ENCODE peak calls at places on chromosomes 1 and 21, in seven cellular contexts. A is ACHN; D is stimulated activated CD4-positive, alpha-beta T cell treated with anti-CD3 and anti-CD28 coated beads, TNF-alpha, amount 100 ng/mL, for 4 hours; F is T-cell; R is DMS153; J is stimulated activated CD8-positive, alpha-beta memory T cell treated with anti-CD3 and anti-CD28 coated beads, Interleukin-2, amount 100 ng/mL, for 48 hours; N is NCI-H1436 treated with DMSO at 0.1 percent for 48 hours. S is an unnamed sample.

GRCh38 chr1:79885101-79885500 is 878.6 kb upstream of the ADGRL4 start:
- DNase-seq in A (no peak), D (no peak), F (no peak), R (no peak), J (no peak), N (no peak), S (no peak)

GRCh38 chr1:211738709-211739301 is 63.4 kb upstream of the NEK2 start:
- DNase-seq in A (no peak), D (peak; percentile 1), F (peak; percentile 27), R (no peak), J (no peak), N (no peak), S (no peak)

GRCh38 chr1:193103759-193104495 is 1.3 kb downstream of the GLRX2 start:
- DNase-seq in A (no peak), D (no peak), F (no peak), R (no peak), J (no peak), N (no peak), S (no peak)

GRCh38 chr1:178055779-178056471 is 38.0 kb upstream of the RASAL2 start:
- DNase-seq in A (peak; percentile 72), D (no peak), F (no peak), R (no peak), J (no peak), N (no peak), S (peak; percentile 31)

GRCh38 chr1:98090351-98090750 is 169.5 kb upstream of the DPYD start:
- DNase-seq in A (no peak), D (no peak), F (no peak), R (no peak), J (no peak), N (no peak), S (no peak)

GRCh38 chr1:2788506-2789163 is 12.9 kb downstream of the TTC34 start:
- DNase-seq in A (no peak), D (no peak), F (peak; percentile 18), R (no peak), J (no peak), N (no peak), S (no peak)

GRCh38 chr1:91693542-91693941 is 192.4 kb downstream of the TGFBR3 start:
- DNase-seq in A (no peak), D (no peak), F (no peak), R (no peak), J (no peak), N (no peak), S (no peak)

GRCh38 chr1:230310381-230311163 is 115.6 kb downstream of the PGBD5 start:
- DNase-seq in A (peak; percentile 74), D (peak; percentile 43), F (peak; percentile 40), R (peak; percentile 59), J (peak; percentile 49), N (no peak), S (peak; percentile 88)

GRCh38 chr21:34938079-34938764 is 110.9 kb downstream of the RUNX1 start:
- DNase-seq in A (peak; percentile 31), D (no peak), F (no peak), R (no peak), J (no peak), N (no peak), S (no peak)

GRCh38 chr1:15424146-15424667 is 14.0 kb upstream of the CTRC start:
- DNase-seq in A (no peak), D (no peak), F (no peak), R (peak; percentile 97), J (no peak), N (peak; percentile 34), S (peak; percentile 73)

GRCh38 chr1:180920702-180921101 is 8.0 kb downstream of the KIAA1614 start:
- DNase-seq in A (peak; percentile 17), D (no peak), F (no peak), R (no peak), J (no peak), N (no peak), S (no peak)

GRCh38 chr1:54582566-54583306 is 34.7 kb downstream of the ACOT11 start:
- DNase-seq in A (no peak), D (no peak), F (no peak), R (peak; percentile 89), J (no peak), N (no peak), S (no peak)

GRCh38 chr1:24705260-24706073 is 39.8 kb upstream of the CLIC4 start:
- DNase-seq in A (peak; percentile 90), D (no peak), F (peak; percentile 32), R (peak; percentile 98), J (no peak), N (peak; percentile 97), S (peak; percentile 94)

GRCh38 chr1:94973271-94973922 is 46.5 kb upstream of the CNN3 start:
- DNase-seq in A (no peak), D (no peak), F (no peak), R (no peak), J (no peak), N (no peak), S (no peak)

GRCh38 chr1:31785020-31785946 is 21.1 kb upstream of the ADGRB2 start:
- DNase-seq in A (no peak), D (no peak), F (no peak), R (peak; percentile 81), J (no peak), N (no peak), S (no peak)

GRCh38 chr1:156463874-156464273 is 36.7 kb downstream of the MEF2D start:
- DNase-seq in A (no peak), D (no peak), F (no peak), R (no peak), J (no peak), N (no peak), S (no peak)

GRCh38 chr21:42395910-42396625 is at the start of gene TMPRSS3:
- DNase-seq in A (no peak), D (no peak), F (no peak), R (no peak), J (no peak), N (no peak), S (no peak)

GRCh38 chr1:226064168-226064815 is 1.8 kb downstream of the H3-3A start:
- DNase-seq in A (peak; percentile 55), D (no peak), F (peak; percentile 37), R (peak; percentile 44), J (no peak), N (no peak), S (no peak)

GRCh38 chr1:48182441-48182840 is 40.1 kb upstream of the SLC5A9 start:
- DNase-seq in A (no peak), D (no peak), F (no peak), R (peak; percentile 98), J (no peak), N (peak; percentile 28), S (no peak)

GRCh38 chr1:9900142-9901043 is 9.7 kb downstream of the CTNNBIP1 start:
- DNase-seq in A (no peak), D (no peak), F (no peak), R (peak; percentile 96), J (no peak), N (no peak), S (peak; percentile 73)

GRCh38 chr1:39167632-39168209 is 36.8 kb upstream of the MACF1 start:
- DNase-seq in A (no peak), D (no peak), F (no peak), R (no peak), J (no peak), N (no peak), S (no peak)

GRCh38 chr1:178052650-178053461 is 41.0 kb upstream of the RASAL2 start:
- DNase-seq in A (peak; percentile 63), D (no peak), F (no peak), R (no peak), J (no peak), N (no peak), S (peak; percentile 61)

GRCh38 chr1:214496126-214496525 is 55.3 kb downstream of the PTPN14 start:
- DNase-seq in A (no peak), D (no peak), F (no peak), R (no peak), J (no peak), N (no peak), S (no peak)

GRCh38 chr1:157103283-157103682 is 3.7 kb upstream of the ETV3L start:
- DNase-seq in A (no peak), D (no peak), F (no peak), R (no peak), J (no peak), N (no peak), S (no peak)

GRCh38 chr1:40841602-40842001 is 20.6 kb downstream of the CITED4 start:
- DNase-seq in A (no peak), D (no peak), F (no peak), R (no peak), J (no peak), N (no peak), S (no peak)

GRCh38 chr1:107326823-107327445 is 186.1 kb downstream of the NTNG1 start:
- DNase-seq in A (no peak), D (no peak), F (no peak), R (no peak), J (no peak), N (no peak), S (no peak)

GRCh38 chr1:14120895-14121294 is 420.9 kb downstream of the PRDM2 start:
- DNase-seq in A (no peak), D (no peak), F (no peak), R (no peak), J (no peak), N (no peak), S (no peak)

S was measured in hepatocyte.